ENCODE peak calls at places on chromosome 4, in ten cellular contexts. L, U, C, I, B, K, F, R, P and O are unnamed samples.

GRCh38 chr4:123749408-123749807 is 352.8 kb downstream of the SPRY1 start:
- DNase-seq in L (peak), U (no peak), C (no peak), I (no peak), B (peak), K (no peak), F (no peak), R (no peak), P (no peak), O (no peak)

GRCh38 chr4:40992472-40993298 is 221.7 kb downstream of the APBB2 start:
- DNase-seq in L (no peak), U (peak), C (peak), I (no peak), B (no peak), K (no peak), F (no peak), R (no peak), P (peak), O (peak)

GRCh38 chr4:1344696-1345095 is 2.3 kb upstream of the UVSSA start:
- DNase-seq in L (no peak), U (no peak), C (no peak), I (no peak), B (no peak), K (no peak), F (no peak), R (no peak), P (no peak), O (no peak)

GRCh38 chr4:96295143-96295763 is 455.4 kb downstream of the PDHA2 start:
- DNase-seq in L (no peak), U (no peak), C (no peak), I (no peak), B (no peak), K (no peak), F (no peak), R (no peak), P (no peak), O (no peak)

GRCh38 chr4:185211641-185212040 is 2.2 kb downstream of the SNX25 start:
- DNase-seq in L (no peak), U (no peak), C (no peak), I (no peak), B (no peak), K (no peak), F (no peak), R (no peak), P (no peak), O (no peak)

GRCh38 chr4:52877006-52877405 is 14.9 kb downstream of the RASL11B start:
- DNase-seq in L (no peak), U (no peak), C (no peak), I (no peak), B (no peak), K (no peak), F (no peak), R (no peak), P (no peak), O (no peak)

GRCh38 chr4:41399191-41399590 is 138.8 kb upstream of the LIMCH1 start:
- DNase-seq in L (no peak), U (no peak), C (no peak), I (no peak), B (no peak), K (no peak), F (no peak), R (no peak), P (peak), O (no peak)

GRCh38 chr4:183738081-183738673 is 79.1 kb downstream of the TRAPPC11 start:
- DNase-seq in L (no peak), U (no peak), C (no peak), I (no peak), B (no peak), K (no peak), F (no peak), R (no peak), P (peak), O (no peak)

GRCh38 chr4:1336079-1336478 is 10.9 kb upstream of the UVSSA start:
- DNase-seq in L (no peak), U (peak), C (no peak), I (no peak), B (no peak), K (no peak), F (no peak), R (no peak), P (peak), O (peak)

GRCh38 chr4:13548059-13548983 is 4.0 kb upstream of the NKX3-2 start:
- DNase-seq in L (no peak), U (peak), C (peak), I (no peak), B (no peak), K (no peak), F (no peak), R (no peak), P (no peak), O (no peak)

GRCh38 chr4:147714575-147715401 is 17.1 kb upstream of the ARHGAP10 start:
- DNase-seq in L (no peak), U (peak), C (peak), I (peak), B (peak), K (peak), F (no peak), R (no peak), P (peak), O (no peak)

GRCh38 chr4:1766336-1767057 is 26.6 kb upstream of the FGFR3 start:
- DNase-seq in L (peak), U (no peak), C (no peak), I (no peak), B (no peak), K (no peak), F (no peak), R (peak), P (no peak), O (no peak)

DNA sequence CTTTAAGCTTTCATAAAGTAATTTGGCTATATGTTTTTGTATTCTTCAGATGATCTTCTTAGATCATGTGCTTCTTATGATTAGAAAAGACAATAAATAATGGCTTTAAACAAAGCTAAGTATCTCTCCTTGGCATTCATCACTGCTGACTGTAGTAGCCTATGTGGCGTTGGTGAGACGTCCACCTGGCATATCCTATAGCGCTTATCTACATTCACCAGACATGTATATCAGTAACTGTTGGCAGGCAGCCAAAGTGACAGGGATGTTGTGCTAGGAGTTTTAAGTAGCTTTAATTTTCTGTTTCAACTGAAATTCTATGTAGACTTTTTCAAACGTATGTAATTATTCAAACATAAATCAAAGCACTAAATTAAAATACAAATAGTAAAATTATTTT is 276.4 kb downstream of the IL15 start:
- DNase-seq in L (peak), U (no peak), C (no peak), I (no peak), B (no peak), K (no peak), F (no peak), R (no peak), P (no peak), O (no peak)
- H3K4me3 ChIP-seq in L (no peak), U (no peak), C (no peak), I (no peak), B (no peak), K (no peak), F (no peak), R (no peak), P (no peak), O (no peak)

GRCh38 chr4:153258750-153259149 is 54.5 kb downstream of the TRIM2 start:
- DNase-seq in L (no peak), U (no peak), C (no peak), I (no peak), B (no peak), K (no peak), F (no peak), R (no peak), P (no peak), O (no peak)

GRCh38 chr4:153257966-153258365 is 53.7 kb downstream of the TRIM2 start:
- DNase-seq in L (no peak), U (no peak), C (no peak), I (no peak), B (no peak), K (no peak), F (no peak), R (no peak), P (no peak), O (no peak)

GRCh38 chr4:153260152-153260551 is 55.9 kb downstream of the TRIM2 start:
- DNase-seq in L (no peak), U (peak), C (no peak), I (no peak), B (no peak), K (no peak), F (no peak), R (no peak), P (no peak), O (no peak)

GRCh38 chr4:153260553-153261306 is 56.5 kb downstream of the TRIM2 start:
- DNase-seq in L (no peak), U (no peak), C (peak), I (no peak), B (no peak), K (no peak), F (no peak), R (no peak), P (peak), O (no peak)

GRCh38 chr4:153259679-153260078 is 55.4 kb downstream of the TRIM2 start:
- DNase-seq in L (no peak), U (no peak), C (no peak), I (no peak), B (no peak), K (no peak), F (no peak), R (no peak), P (peak), O (no peak)
- H3K4me3 ChIP-seq in L (no peak), U (no peak), C (no peak), I (no peak), B (no peak), K (no peak), F (no peak), R (peak), P (no peak), O (no peak)

DNA sequence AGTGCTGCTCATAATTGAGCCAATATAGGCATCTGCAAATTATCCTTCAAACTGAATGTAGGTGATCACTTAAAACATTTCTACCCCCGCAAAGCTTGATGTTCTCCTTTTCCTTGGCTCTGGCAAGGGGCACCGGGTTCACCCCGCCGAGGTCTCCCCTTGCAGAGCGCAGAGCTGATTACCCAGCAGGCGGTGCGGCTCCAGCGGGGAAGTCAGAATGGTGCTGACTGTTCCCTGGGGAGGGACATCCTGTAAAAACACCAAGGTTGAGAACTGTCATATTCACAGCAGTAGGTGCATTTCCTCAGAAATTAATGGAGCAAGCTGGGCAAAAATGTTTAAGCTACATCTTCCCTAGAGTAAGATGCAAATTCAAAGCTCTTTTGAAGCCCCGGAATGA is 767.4 kb upstream of the TENM3 start:
- DNase-seq in L (no peak), U (no peak), C (peak), I (no peak), B (no peak), K (no peak), F (no peak), R (no peak), P (no peak), O (no peak)
- H3K4me3 ChIP-seq in L (no peak), U (peak), C (no peak), I (no peak), B (no peak), K (no peak), F (no peak), R (no peak), P (no peak), O (no peak)

DNA sequence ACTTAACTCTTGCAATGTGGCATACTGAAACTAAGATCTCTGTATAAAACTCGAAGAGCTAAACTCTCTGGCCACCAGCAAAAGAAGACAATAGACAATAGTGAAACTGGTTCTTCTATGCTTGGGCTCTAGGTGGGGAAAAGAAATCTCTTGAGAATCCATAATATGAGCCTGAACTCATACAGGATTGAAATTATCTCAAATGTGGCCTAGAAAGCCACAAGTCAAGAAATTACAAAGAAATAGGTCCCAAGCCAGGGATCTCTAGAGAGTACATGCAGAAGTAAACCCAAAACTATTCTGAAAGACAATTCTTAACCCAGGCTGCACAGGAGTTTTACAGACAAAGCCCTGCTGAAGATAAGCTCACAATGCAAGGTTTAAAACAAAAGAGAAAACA is 127.4 kb downstream of the ANAPC10 start:
- DNase-seq in L (no peak), U (no peak), C (no peak), I (no peak), B (no peak), K (no peak), F (no peak), R (no peak), P (no peak), O (no peak)
- H3K4me3 ChIP-seq in L (no peak), U (no peak), C (no peak), I (no peak), B (no peak), K (no peak), F (no peak), R (no peak), P (no peak), O (no peak)

GRCh38 chr4:73607375-73608026 is 12.7 kb downstream of the RASSF6 start:
- DNase-seq in L (no peak), U (no peak), C (no peak), I (no peak), B (no peak), K (no peak), F (no peak), R (no peak), P (no peak), O (no peak)

GRCh38 chr4:73608677-73609594 is 11.3 kb downstream of the RASSF6 start:
- DNase-seq in L (no peak), U (peak), C (peak), I (no peak), B (no peak), K (peak), F (no peak), R (no peak), P (no peak), O (no peak)

GRCh38 chr4:73609688-73610087 is 10.5 kb downstream of the RASSF6 start:
- DNase-seq in L (no peak), U (peak), C (peak), I (no peak), B (no peak), K (no peak), F (no peak), R (no peak), P (no peak), O (no peak)

GRCh38 chr4:73603854-73604584 is 16.2 kb downstream of the RASSF6 start:
- DNase-seq in L (no peak), U (peak), C (no peak), I (no peak), B (no peak), K (no peak), F (no peak), R (no peak), P (no peak), O (no peak)

GRCh38 chr4:73606465-73606974 is 13.7 kb downstream of the RASSF6 start:
- DNase-seq in L (no peak), U (no peak), C (no peak), I (no peak), B (no peak), K (no peak), F (no peak), R (no peak), P (no peak), O (no peak)
- H3K4me3 ChIP-seq in L (no peak), U (no peak), C (no peak), I (no peak), B (no peak), K (no peak), F (no peak), R (no peak), P (no peak), O (no peak)

DNA sequence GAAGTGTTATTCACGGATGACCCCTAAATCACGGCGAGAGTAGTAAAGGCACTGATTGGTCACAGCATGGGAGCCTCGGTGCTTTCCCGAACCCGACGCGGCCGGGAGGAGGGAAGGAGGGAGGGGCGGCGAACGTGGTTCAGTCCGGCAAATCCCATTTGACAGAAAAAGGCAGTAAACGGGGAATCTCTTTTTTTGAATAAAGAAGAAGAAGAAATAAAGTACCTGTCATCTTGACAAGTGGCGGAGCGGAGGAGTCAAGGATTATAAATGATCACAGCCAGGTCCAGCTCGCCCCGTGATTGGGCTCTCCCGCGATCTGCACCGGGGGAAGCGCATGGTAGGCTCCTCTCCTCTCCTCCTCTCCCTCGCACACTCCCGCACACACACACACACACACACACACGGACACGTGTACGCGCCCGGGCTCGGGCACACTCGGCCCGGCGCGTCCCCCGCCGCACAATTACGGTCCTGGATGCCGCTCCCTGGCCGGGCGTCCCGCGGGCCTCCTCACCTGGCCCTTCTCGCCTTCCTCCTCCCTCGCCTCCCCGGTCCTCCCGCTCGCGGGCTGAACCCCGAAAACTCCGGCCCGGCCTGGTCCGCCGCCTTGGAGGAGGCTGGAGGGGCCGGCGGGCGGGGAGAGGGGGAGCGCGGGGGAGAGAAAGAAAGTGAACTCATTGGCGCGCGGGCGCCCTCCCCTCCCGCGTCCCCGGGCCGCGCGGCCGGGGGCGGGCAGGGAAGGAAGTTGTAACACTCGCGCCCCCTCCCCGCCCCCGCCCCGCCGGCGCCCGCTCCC is 99.2 kb upstream of the TENM3 start:
- DNase-seq in L (peak), U (peak), C (peak), I (no peak), B (no peak), K (no peak), F (no peak), R (peak), P (peak), O (no peak)
- H3K4me3 ChIP-seq in L (peak), U (peak), C (peak), I (peak), B (peak), K (peak), F (no peak), R (peak), P (peak), O (peak)

GRCh38 chr4:177404342-177404741 is 37.9 kb downstream of the AGA start:
- DNase-seq in L (no peak), U (no peak), C (no peak), I (no peak), B (no peak), K (no peak), F (no peak), R (no peak), P (no peak), O (no peak)

GRCh38 chr4:177400030-177400429 is 42.2 kb downstream of the AGA start:
- DNase-seq in L (no peak), U (no peak), C (no peak), I (no peak), B (no peak), K (no peak), F (no peak), R (no peak), P (no peak), O (no peak)

GRCh38 chr4:177404980-177405379 is 37.3 kb downstream of the AGA start:
- DNase-seq in L (no peak), U (no peak), C (no peak), I (no peak), B (no peak), K (no peak), F (no peak), R (no peak), P (no peak), O (no peak)

GRCh38 chr4:177403746-177404145 is 38.5 kb downstream of the AGA start:
- DNase-seq in L (no peak), U (no peak), C (no peak), I (no peak), B (no peak), K (no peak), F (no peak), R (no peak), P (no peak), O (no peak)

GRCh38 chr4:177401658-177402273 is 40.5 kb downstream of the AGA start:
- DNase-seq in L (no peak), U (no peak), C (no peak), I (no peak), B (no peak), K (no peak), F (no peak), R (no peak), P (no peak), O (no peak)
- H3K4me3 ChIP-seq in L (no peak), U (no peak), C (no peak), I (no peak), B (no peak), K (no peak), F (no peak), R (no peak), P (no peak), O (no peak)

DNA sequence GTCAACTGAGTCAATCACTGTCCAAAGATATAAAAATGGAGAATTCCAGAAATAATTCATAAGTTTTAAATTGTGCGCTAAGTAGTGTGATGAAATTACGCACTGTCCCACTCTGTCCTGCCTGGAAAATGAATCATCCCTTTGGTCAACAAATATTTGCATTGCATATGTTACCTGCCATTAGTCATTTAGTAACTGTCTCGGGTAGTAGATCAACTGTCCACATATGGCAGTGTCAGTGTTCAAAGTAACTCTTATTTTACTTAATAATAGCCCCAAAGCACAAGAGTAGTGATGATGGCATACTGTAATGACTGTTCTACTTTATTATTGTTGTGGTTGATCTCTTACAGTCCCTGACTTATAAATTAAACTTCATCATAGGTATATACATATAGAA is 3.4 kb downstream of the YTHDC1 start:
- DNase-seq in L (no peak), U (peak), C (no peak), I (no peak), B (no peak), K (no peak), F (no peak), R (no peak), P (no peak), O (no peak)
- H3K4me3 ChIP-seq in L (no peak), U (no peak), C (no peak), I (no peak), B (no peak), K (peak), F (peak), R (no peak), P (no peak), O (no peak)

DNA sequence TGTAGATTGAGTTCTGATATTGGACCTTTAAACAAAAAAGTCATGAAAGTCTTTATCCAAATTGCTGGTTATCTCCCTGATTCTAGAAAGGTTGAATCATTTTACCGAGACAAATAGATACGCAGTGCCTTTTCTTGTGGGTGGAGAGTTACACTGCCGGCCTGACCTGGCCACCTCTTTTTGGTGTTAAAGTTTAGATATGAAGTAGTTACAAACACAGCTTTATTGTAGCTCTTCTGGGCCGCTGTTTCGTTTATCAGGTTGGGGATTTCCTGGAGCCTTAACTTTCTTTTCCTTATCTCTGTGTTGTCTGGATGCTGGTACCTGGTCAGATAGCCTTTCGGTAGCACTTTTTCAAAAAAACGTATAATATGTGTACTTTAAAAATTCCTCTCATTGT is 31.0 kb downstream of the FNIP2 start:
- DNase-seq in L (no peak), U (no peak), C (no peak), I (no peak), B (no peak), K (no peak), F (no peak), R (no peak), P (no peak), O (no peak)
- H3K4me3 ChIP-seq in L (no peak), U (no peak), C (no peak), I (no peak), B (no peak), K (no peak), F (no peak), R (no peak), P (no peak), O (no peak)